ENCODE peak calls at places on chromosomes 13 and 19, in five cellular contexts. N is K562, Z is SK-N-SH, G is GM12878, U is H1. P is an unnamed sample.

GRCh38 chr13:43368003-43368402 is 344.6 kb downstream of the DNAJC15 start:
- DNase-seq in N (no peak), Z (no peak), G (no peak), U (no peak), P (no peak)

GRCh38 chr19:42879613-42880012 is at the start of gene PSG1:
- DNase-seq in N (no peak), Z (no peak), G (no peak), U (no peak), P (no peak)

GRCh38 chr13:23751195-23751594 is 138.0 kb downstream of the MIPEP start:
- DNase-seq in N (no peak), Z (no peak), G (peak), U (no peak), P (no peak)

GRCh38 chr19:1671716-1672037 is 19.3 kb upstream of the TCF3 start:
- DNase-seq in N (peak), Z (no peak), G (no peak), U (no peak), P (no peak)

GRCh38 chr19:15623711-15624318 is 8.8 kb downstream of the CYP4F8 start:
- DNase-seq in N (peak), Z (no peak), G (no peak), U (no peak), P (no peak)

GRCh38 chr13:77555246-77555645 is 19.7 kb downstream of the SCEL start:
- DNase-seq in N (no peak), Z (no peak), G (no peak), U (no peak), P (no peak)

GRCh38 chr19:49687566-49688316 is 1.7 kb upstream of the ADM5 start:
- DNase-seq in N (no peak), Z (no peak), G (no peak), U (no peak), P (no peak)

GRCh38 chr13:37640499-37640898 is 41.9 kb upstream of the POSTN start:
- DNase-seq in N (peak), Z (no peak), G (no peak), U (no peak), P (no peak)

GRCh38 chr13:113739527-113740285 is 19.3 kb upstream of the TMEM255B start:
- DNase-seq in N (no peak), Z (no peak), G (no peak), U (no peak), P (no peak)

GRCh38 chr13:113643593-113643992 is 14.4 kb downstream of the ATP4B start:
- DNase-seq in N (no peak), Z (no peak), G (no peak), U (no peak), P (no peak)

GRCh38 chr19:13881231-13881691 is 4.3 kb downstream of the NANOS3 start:
- DNase-seq in N (no peak), Z (peak), G (no peak), U (peak), P (no peak)

GRCh38 chr19:16529466-16530144 is 12.6 kb downstream of the CHERP start:
- DNase-seq in N (no peak), Z (no peak), G (no peak), U (no peak), P (no peak)

GRCh38 chr13:109361562-109361961 is 424.8 kb downstream of the IRS2 start:
- DNase-seq in N (no peak), Z (peak), G (no peak), U (no peak), P (peak)

GRCh38 chr19:28883241-28883693 is 329.7 kb downstream of the UQCRFS1 start:
- DNase-seq in N (no peak), Z (no peak), G (no peak), U (no peak), P (no peak)

GRCh38 chr13:19181621-19182485 is at the start of gene TUBA3C:
- DNase-seq in N (peak), Z (peak), G (no peak), U (no peak), P (no peak)
- TF ChIP-seq GABPA in N (no peak), Z (no peak), G (no peak), U (no peak), P (no peak)

GRCh38 chr13:58531614-58532013 is 900.1 kb downstream of the PCDH17 start:
- DNase-seq in N (no peak), Z (no peak), G (no peak), U (no peak), P (no peak)
- H3K27ac ChIP-seq in N (no peak), Z (no peak), G (no peak), U (no peak), P (no peak)

DNA sequence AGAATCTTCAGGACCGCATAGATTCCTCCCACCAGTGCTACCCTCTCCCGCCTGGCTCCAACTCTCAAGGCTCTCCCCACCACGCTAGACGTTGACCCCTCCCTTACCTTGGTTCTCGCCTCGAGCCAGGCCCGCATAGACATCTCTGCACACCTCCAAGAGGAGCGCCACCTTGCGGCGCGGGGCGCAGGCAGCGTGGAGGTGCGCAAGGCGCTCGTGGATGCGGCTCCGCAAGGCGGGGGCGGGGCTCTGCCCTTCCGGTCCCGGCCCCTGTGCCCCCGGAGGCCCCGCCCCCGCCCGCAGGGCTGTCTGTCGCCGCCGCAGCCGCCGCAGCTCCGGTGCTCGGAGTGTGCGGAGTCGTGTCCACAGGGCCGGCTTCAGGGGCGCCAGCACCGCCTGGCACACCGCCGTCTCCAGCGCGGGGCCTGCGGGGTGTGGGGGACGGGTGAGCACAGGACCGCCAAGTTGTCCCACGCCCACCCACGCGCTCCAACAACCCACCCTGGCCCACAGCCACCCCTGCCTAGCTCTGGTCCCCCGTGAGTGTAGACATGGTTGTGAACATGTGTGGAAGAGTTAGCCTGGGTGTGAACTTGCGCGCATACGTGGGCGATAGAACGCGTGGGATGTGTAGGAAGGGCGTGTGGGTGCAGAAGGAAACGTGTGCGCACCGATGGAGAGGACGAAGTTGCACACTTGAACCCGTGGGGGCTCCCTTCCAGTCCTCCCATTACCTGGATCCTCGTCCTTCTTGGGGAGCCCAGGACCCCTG is 8.1 kb downstream of the RINL start:
- DNase-seq in N (no peak), Z (peak), G (no peak), U (no peak), P (peak)
- TF ChIP-seq GABPA in N (no peak), Z (no peak), G (no peak), U (peak), P (no peak)

GRCh38 chr19:51351266-51351990 is 9.5 kb upstream of the VSIG10L start:
- DNase-seq in N (no peak), Z (no peak), G (no peak), U (no peak), P (no peak)
- H3K27ac ChIP-seq in N (peak), Z (no peak), G (no peak), U (no peak), P (no peak)

GRCh38 chr19:17778621-17779280 is 16.2 kb upstream of the B3GNT3 start:
- DNase-seq in N (no peak), Z (no peak), G (no peak), U (no peak), P (no peak)
- TF ChIP-seq GABPA in N (no peak), Z (no peak), G (no peak), U (no peak), P (no peak)

GRCh38 chr13:94515352-94515751 is 35.9 kb upstream of the DCT start:
- DNase-seq in N (no peak), Z (no peak), G (no peak), U (no peak), P (no peak)
- H3K27ac ChIP-seq in N (no peak), Z (no peak), G (no peak), U (no peak), P (no peak)

GRCh38 chr19:5487222-5487621 is 32.0 kb downstream of the ZNRF4 start:
- DNase-seq in N (no peak), Z (no peak), G (no peak), U (no peak), P (no peak)

GRCh38 chr19:5489511-5489910 is 34.3 kb downstream of the ZNRF4 start:
- DNase-seq in N (no peak), Z (peak), G (no peak), U (no peak), P (no peak)

GRCh38 chr19:5484398-5485285 is 29.4 kb downstream of the ZNRF4 start:
- DNase-seq in N (no peak), Z (peak), G (no peak), U (no peak), P (no peak)

GRCh38 chr19:5481957-5482356 is 26.7 kb downstream of the ZNRF4 start:
- DNase-seq in N (no peak), Z (no peak), G (no peak), U (no peak), P (no peak)

DNA sequence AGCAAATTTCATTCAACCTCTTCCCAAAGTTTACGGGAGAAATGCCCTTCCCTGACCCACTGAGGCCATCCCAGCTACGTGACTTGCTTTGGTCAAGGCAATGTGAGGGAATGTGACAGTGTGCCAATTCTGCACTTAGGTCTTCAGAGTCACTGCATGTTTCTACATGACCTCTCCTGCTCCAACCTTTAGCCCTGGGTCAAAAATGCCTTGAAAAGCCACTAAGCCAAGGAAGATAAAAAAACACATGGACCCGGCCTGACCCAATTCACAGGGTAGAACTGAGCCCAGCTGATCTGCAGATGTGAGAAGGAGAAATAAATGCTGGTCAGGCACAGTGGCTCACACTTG is 30.0 kb downstream of the ZNRF4 start:
- DNase-seq in N (no peak), Z (no peak), G (no peak), U (no peak), P (no peak)
- TF ChIP-seq GABPA in N (no peak), Z (no peak), G (no peak), U (no peak), P (no peak)

GRCh38 chr13:85558118-85558517 is 241.1 kb downstream of the SLITRK6 start:
- DNase-seq in N (no peak), Z (no peak), G (no peak), U (no peak), P (no peak)
- H3K27ac ChIP-seq in N (no peak), Z (no peak), G (no peak), U (no peak), P (no peak)